ENCODE peak calls at places on chromosomes 5 and 9, in four cellular contexts. One of them, this sample, is unnamed.

GRCh38 chr5:59685806-59686205 is 207.7 kb downstream of the PDE4D start:
- DNase-seq in ovary: no peak
- DNase-seq in foreskin fibroblast: peak
- DNase-seq in GM13977: peak
- DNase-seq in this sample: no peak

GRCh38 chr9:136238342-136238732 is 7.3 kb downstream of the QSOX2 start:
- DNase-seq in GM13977: no peak
- DNase-seq in foreskin fibroblast: no peak
- DNase-seq in ovary: no peak
- DNase-seq in this sample: no peak

GRCh38 chr9:92642599-92642998 is 27.3 kb downstream of the IPPK start:
- DNase-seq in GM13977: no peak
- DNase-seq in foreskin fibroblast: no peak
- DNase-seq in ovary: peak
- DNase-seq in this sample: no peak

GRCh38 chr5:115842952-115843351 is 1.2 kb downstream of the AP3S1 start:
- DNase-seq in ovary: no peak
- DNase-seq in GM13977: no peak
- DNase-seq in foreskin fibroblast: no peak
- DNase-seq in this sample: no peak

GRCh38 chr5:142109356-142110045 is 922 bp downstream of the NDFIP1 start:
- DNase-seq in ovary: peak
- DNase-seq in GM13977: peak
- DNase-seq in foreskin fibroblast: peak
- DNase-seq in this sample: no peak

GRCh38 chr5:105963856-105964255 is 1706.9 kb downstream of the EFNA5 start:
- DNase-seq in GM13977: no peak
- DNase-seq in foreskin fibroblast: no peak
- DNase-seq in ovary: no peak
- DNase-seq in this sample: no peak

GRCh38 chr9:17531642-17532254 is 47.1 kb upstream of the SH3GL2 start:
- DNase-seq in foreskin fibroblast: peak
- DNase-seq in ovary: peak
- DNase-seq in GM13977: peak
- DNase-seq in this sample: no peak

GRCh38 chr5:121088341-121088740 is 624.2 kb downstream of the PRR16 start:
- DNase-seq in ovary: no peak
- DNase-seq in foreskin fibroblast: no peak
- DNase-seq in GM13977: no peak
- DNase-seq in this sample: no peak

GRCh38 chr9:88237454-88238280 is 99.4 kb upstream of the SPATA31C2 start:
- DNase-seq in foreskin fibroblast: no peak
- DNase-seq in ovary: no peak
- DNase-seq in GM13977: no peak
- DNase-seq in this sample: no peak